ENCODE peak calls at places on chromosomes 12 and 14, in four cellular contexts. One of them, this sample, is unnamed. For H3K27me3, the result is how much of the 10 kb centered on the place peaks cover.

GRCh38 chr14:93857500-93857899 is 69.2 kb upstream of the PRIMA1 start:
- DNase-seq in testis: no peak
- DNase-seq in psoas muscle: no peak
- DNase-seq in IMR-90: no peak
- DNase-seq in this sample: no peak

GRCh38 chr14:81435578-81436295 is 35.6 kb upstream of the STON2 start:
- DNase-seq in testis: peak
- DNase-seq in IMR-90: peak
- DNase-seq in psoas muscle: peak
- DNase-seq in this sample: no peak

GRCh38 chr12:54159140-54159539 is 29.6 kb downstream of the SMUG1 start:
- DNase-seq in IMR-90: no peak
- DNase-seq in psoas muscle: no peak
- DNase-seq in testis: peak
- DNase-seq in this sample: no peak

GRCh38 chr12:70842942-70843341 is 77.6 kb downstream of the PTPRR start:
- DNase-seq in IMR-90: no peak
- DNase-seq in testis: no peak
- DNase-seq in psoas muscle: no peak
- DNase-seq in this sample: no peak

GRCh38 chr14:35438910-35439713 is 34.6 kb upstream of the NFKBIA start:
- DNase-seq in psoas muscle: no peak
- DNase-seq in testis: no peak
- DNase-seq in IMR-90: no peak
- DNase-seq in this sample: no peak

GRCh38 chr14:91365552-91365951 is 52.1 kb downstream of the CCDC88C start:
- DNase-seq in IMR-90: no peak
- DNase-seq in psoas muscle: no peak
- DNase-seq in testis: no peak
- DNase-seq in this sample: no peak

GRCh38 chr14:93987376-93987775 is 9.7 kb upstream of the CCDC197 start:
- DNase-seq in psoas muscle: peak
- DNase-seq in IMR-90: no peak
- DNase-seq in testis: no peak
- DNase-seq in this sample: no peak

GRCh38 chr14:19974844-19975243 is 547 bp upstream of the OR4K15 start:
- DNase-seq in testis: no peak
- DNase-seq in IMR-90: no peak
- DNase-seq in psoas muscle: no peak
- DNase-seq in this sample: no peak

GRCh38 chr12:68915055-68915454 is 17.9 kb downstream of the CPM start:
- DNase-seq in IMR-90: peak
- DNase-seq in psoas muscle: no peak
- DNase-seq in testis: no peak
- DNase-seq in this sample: no peak

GRCh38 chr14:99793213-99794155 is at the start of gene EML1:
- DNase-seq in IMR-90: peak
- DNase-seq in psoas muscle: peak
- DNase-seq in testis: peak
- DNase-seq in this sample: no peak

GRCh38 chr14:106530423-106531107 is 1004.2 kb downstream of the TMEM121 start:
- DNase-seq in psoas muscle: no peak
- DNase-seq in testis: peak
- DNase-seq in IMR-90: no peak
- DNase-seq in this sample: no peak

GRCh38 chr12:32535260-32535999 is 136.1 kb downstream of the FGD4 start:
- DNase-seq in IMR-90: peak
- DNase-seq in psoas muscle: peak
- DNase-seq in testis: peak
- DNase-seq in this sample: peak

GRCh38 chr12:59858508-59858907 is 262.7 kb downstream of the SLC16A7 start:
- DNase-seq in psoas muscle: no peak
- DNase-seq in IMR-90: no peak
- DNase-seq in testis: no peak
- DNase-seq in this sample: no peak

GRCh38 chr14:96204151-96205058 is at the start of gene BDKRB2:
- DNase-seq in testis: peak
- DNase-seq in IMR-90: peak
- DNase-seq in psoas muscle: peak
- DNase-seq in this sample: peak

GRCh38 chr12:18521461-18521860 is 216.4 kb downstream of the PLCZ1 start:
- DNase-seq in testis: no peak
- DNase-seq in IMR-90: no peak
- DNase-seq in psoas muscle: no peak
- DNase-seq in this sample: no peak

GRCh38 chr12:108822458-108823205 is 34.8 kb downstream of the SSH1 start:
- DNase-seq in testis: no peak
- DNase-seq in IMR-90: no peak
- DNase-seq in psoas muscle: no peak
- DNase-seq in this sample: no peak

DNA sequence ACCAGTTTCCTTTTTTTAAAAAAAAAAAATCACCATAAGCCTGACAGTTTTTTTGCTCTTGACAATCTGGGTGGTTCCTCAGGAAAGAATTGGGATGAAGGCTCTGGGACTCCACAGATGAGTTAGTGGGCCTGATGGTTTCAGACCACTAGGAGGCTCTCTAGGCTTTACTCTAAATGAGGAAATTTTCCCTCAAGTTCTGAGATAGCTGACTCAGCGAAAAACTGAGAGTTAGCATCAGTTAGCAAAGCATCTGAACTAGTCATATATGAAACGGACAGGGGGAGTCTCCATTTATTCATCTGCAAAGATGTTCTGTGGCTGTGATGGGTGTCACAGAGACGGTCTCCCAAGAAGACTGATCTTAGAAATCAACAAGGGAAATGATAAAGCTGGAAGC is 314.3 kb upstream of the OR4E1 start:
- DNase-seq in psoas muscle: no peak
- DNase-seq in IMR-90: peak
- DNase-seq in testis: no peak
- DNase-seq in this sample: no peak
- TF ChIP-seq CTCF in psoas muscle: no peak
- TF ChIP-seq CTCF in IMR-90: peak
- TF ChIP-seq CTCF in testis: no peak
- TF ChIP-seq CTCF in this sample: no peak

GRCh38 chr12:92628476-92628875 is 74.3 kb upstream of the PLEKHG7 start:
- DNase-seq in psoas muscle: no peak
- DNase-seq in IMR-90: peak
- DNase-seq in testis: no peak
- DNase-seq in this sample: no peak
- H3K4me3 ChIP-seq in psoas muscle: no peak
- H3K4me3 ChIP-seq in IMR-90: no peak
- H3K4me3 ChIP-seq in testis: no peak
- H3K4me3 ChIP-seq in this sample: no peak

GRCh38 chr12:1823237-1823636 is 2.9 kb downstream of the LRTM2 start:
- DNase-seq in IMR-90: no peak
- DNase-seq in psoas muscle: no peak
- DNase-seq in testis: no peak
- DNase-seq in this sample: no peak
- H3K27me3 ChIP-seq in IMR-90: half or more
- H3K27me3 ChIP-seq in psoas muscle: half or more
- H3K27me3 ChIP-seq in testis: under half
- H3K27me3 ChIP-seq in this sample: under half

GRCh38 chr14:69582207-69582606 is 7.5 kb upstream of the CCDC177 start:
- DNase-seq in testis: no peak
- DNase-seq in psoas muscle: no peak
- DNase-seq in IMR-90: peak
- DNase-seq in this sample: no peak

GRCh38 chr14:69581316-69581935 is 6.8 kb upstream of the CCDC177 start:
- DNase-seq in psoas muscle: no peak
- DNase-seq in testis: no peak
- DNase-seq in IMR-90: no peak
- DNase-seq in this sample: no peak

GRCh38 chr14:69582829-69583228 is 8.2 kb upstream of the CCDC177 start:
- DNase-seq in testis: no peak
- DNase-seq in psoas muscle: no peak
- DNase-seq in IMR-90: no peak
- DNase-seq in this sample: no peak

GRCh38 chr14:69579476-69579875 is 4.8 kb upstream of the CCDC177 start:
- DNase-seq in testis: no peak
- DNase-seq in IMR-90: no peak
- DNase-seq in psoas muscle: no peak
- DNase-seq in this sample: no peak

GRCh38 chr14:69580009-69580577 is 5.4 kb upstream of the CCDC177 start:
- DNase-seq in psoas muscle: no peak
- DNase-seq in IMR-90: peak
- DNase-seq in testis: no peak
- DNase-seq in this sample: no peak
- TF ChIP-seq CTCF in psoas muscle: peak
- TF ChIP-seq CTCF in IMR-90: peak
- TF ChIP-seq CTCF in testis: peak
- TF ChIP-seq CTCF in this sample: peak

GRCh38 chr14:32809255-32809654 is 129.4 kb upstream of the NPAS3 start:
- DNase-seq in testis: no peak
- DNase-seq in psoas muscle: no peak
- DNase-seq in IMR-90: no peak
- DNase-seq in this sample: no peak

GRCh38 chr14:32802295-32802694 is 136.4 kb upstream of the NPAS3 start:
- DNase-seq in psoas muscle: no peak
- DNase-seq in IMR-90: no peak
- DNase-seq in testis: no peak
- DNase-seq in this sample: no peak

GRCh38 chr14:32808574-32809098 is 130.0 kb upstream of the NPAS3 start:
- DNase-seq in testis: no peak
- DNase-seq in psoas muscle: no peak
- DNase-seq in IMR-90: no peak
- DNase-seq in this sample: no peak

GRCh38 chr14:32800320-32800719 is 138.4 kb upstream of the NPAS3 start:
- DNase-seq in testis: no peak
- DNase-seq in psoas muscle: no peak
- DNase-seq in IMR-90: no peak
- DNase-seq in this sample: no peak

GRCh38 chr14:32805979-32806378 is 132.7 kb upstream of the NPAS3 start:
- DNase-seq in psoas muscle: no peak
- DNase-seq in IMR-90: no peak
- DNase-seq in testis: no peak
- DNase-seq in this sample: no peak
- H3K4me3 ChIP-seq in psoas muscle: no peak
- H3K4me3 ChIP-seq in IMR-90: no peak
- H3K4me3 ChIP-seq in testis: no peak
- H3K4me3 ChIP-seq in this sample: no peak

GRCh38 chr12:114407566-114408411 is 1.8 kb upstream of the TBX5 start:
- DNase-seq in testis: no peak
- DNase-seq in psoas muscle: no peak
- DNase-seq in IMR-90: peak
- DNase-seq in this sample: no peak
- H3K27me3 ChIP-seq in testis: under half
- H3K27me3 ChIP-seq in psoas muscle: half or more
- H3K27me3 ChIP-seq in IMR-90: under half
- H3K27me3 ChIP-seq in this sample: under half

GRCh38 chr14:92539419-92539818 is 25.8 kb downstream of the RIN3 start:
- DNase-seq in IMR-90: peak
- DNase-seq in psoas muscle: no peak
- DNase-seq in testis: no peak
- DNase-seq in this sample: no peak
- TF ChIP-seq CTCF in IMR-90: no peak
- TF ChIP-seq CTCF in psoas muscle: no peak
- TF ChIP-seq CTCF in testis: no peak
- TF ChIP-seq CTCF in this sample: no peak

GRCh38 chr12:127145543-127145928 is 1121.4 kb upstream of the TMEM132C start:
- DNase-seq in IMR-90: no peak
- DNase-seq in testis: no peak
- DNase-seq in psoas muscle: no peak
- DNase-seq in this sample: no peak
- H3K4me3 ChIP-seq in IMR-90: peak
- H3K4me3 ChIP-seq in testis: peak
- H3K4me3 ChIP-seq in psoas muscle: peak
- H3K4me3 ChIP-seq in this sample: peak

GRCh38 chr12:80291108-80291754 is 152.8 kb upstream of the PTPRQ start:
- DNase-seq in psoas muscle: no peak
- DNase-seq in testis: no peak
- DNase-seq in IMR-90: peak
- DNase-seq in this sample: no peak
- H3K27me3 ChIP-seq in psoas muscle: under half
- H3K27me3 ChIP-seq in testis: under half
- H3K27me3 ChIP-seq in IMR-90: under half
- H3K27me3 ChIP-seq in this sample: under half

GRCh38 chr12:14394317-14395058 is 29.0 kb downstream of the ATF7IP start:
- DNase-seq in IMR-90: peak
- DNase-seq in testis: no peak
- DNase-seq in psoas muscle: no peak
- DNase-seq in this sample: no peak
- TF ChIP-seq CTCF in IMR-90: peak
- TF ChIP-seq CTCF in testis: no peak
- TF ChIP-seq CTCF in psoas muscle: no peak
- TF ChIP-seq CTCF in this sample: peak

This sample was measured in thoracic aorta.